ENCODE peak calls at places on chromosomes 3 and 15, in five cellular contexts. J is IMR-90, H is fibroblast of lung, Z is GM23338, S is GM23248. X is an unnamed sample.

GRCh38 chr15:88590771-88591170 is 30.4 kb upstream of the AEN start:
- DNase-seq in J (no peak), H (no peak), Z (no peak), S (no peak), X (no peak)

GRCh38 chr3:196609343-196609775 is 30.1 kb upstream of the NRROS start:
- DNase-seq in J (peak; percentile 63), H (peak; percentile 63), Z (peak; percentile 96), S (peak; percentile 87), X (peak; percentile 92)

GRCh38 chr3:105786241-105786640 is 82.6 kb downstream of the CBLB start:
- DNase-seq in J (no peak), H (no peak), Z (no peak), S (no peak), X (no peak)

GRCh38 chr3:67920969-67921368 is 266.6 kb upstream of the SUCLG2 start:
- DNase-seq in J (no peak), H (no peak), Z (no peak), S (no peak), X (no peak)

GRCh38 chr3:86563358-86563970 is 427.5 kb downstream of the VGLL3 start:
- DNase-seq in J (peak; percentile 47), H (peak; percentile 30), Z (peak; percentile 88), S (peak; percentile 67), X (peak; percentile 59)

GRCh38 chr3:161586836-161587235 is 90.2 kb downstream of the OTOL1 start:
- DNase-seq in J (no peak), H (no peak), Z (no peak), S (no peak), X (no peak)

GRCh38 chr15:101437209-101437608 is 52.3 kb downstream of the PCSK6 start:
- DNase-seq in J (no peak), H (no peak), Z (no peak), S (no peak), X (no peak)

GRCh38 chr15:90902996-90903732 is at the start of gene MAN2A2:
- DNase-seq in J (peak; percentile 39), H (peak; percentile 55), Z (peak; percentile 70), S (peak; percentile 79), X (peak; percentile 55)

GRCh38 chr15:100863406-100864198 is 16.0 kb upstream of the ALDH1A3 start:
- DNase-seq in J (peak; percentile 90), H (peak; percentile 70), Z (no peak), S (peak; percentile 32), X (no peak)

GRCh38 chr3:64293121-64293520 is 67.9 kb upstream of the PRICKLE2 start:
- DNase-seq in J (no peak), H (no peak), Z (no peak), S (no peak), X (no peak)

GRCh38 chr3:23859839-23860382 is 54.2 kb downstream of the UBE2E1 start:
- DNase-seq in J (no peak), H (no peak), Z (no peak), S (no peak), X (no peak)

GRCh38 chr15:87756072-87756471 is 500.5 kb downstream of the NTRK3 start:
- DNase-seq in J (no peak), H (no peak), Z (no peak), S (no peak), X (no peak)

GRCh38 chr3:196740476-196741400 is 1.1 kb downstream of the PAK2 start:
- DNase-seq in J (peak; percentile 56), H (peak; percentile 54), Z (peak; percentile 73), S (peak; percentile 88), X (peak; percentile 47)

GRCh38 chr15:76776480-76776879 is 128.7 kb downstream of the SCAPER start:
- DNase-seq in J (no peak), H (no peak), Z (no peak), S (no peak), X (no peak)

GRCh38 chr15:57703387-57703786 is 3.1 kb upstream of the POLR2M start:
- DNase-seq in J (no peak), H (peak; percentile 61), Z (no peak), S (no peak), X (no peak)

GRCh38 chr15:75902129-75902557 is 1.5 kb upstream of the FBXO22 start:
- DNase-seq in J (no peak), H (no peak), Z (peak; percentile 97), S (no peak), X (no peak)

GRCh38 chr3:170367797-170368196 is 10.3 kb downstream of the SKIL start:
- DNase-seq in J (no peak), H (no peak), Z (no peak), S (no peak), X (peak; percentile 51)
- H3K4me3 ChIP-seq in J (no peak overlapping the region), H (no peak overlapping the region), Z (peak overlapping the region; percentile 92), S (no peak overlapping the region), X (peak overlapping the region; percentile 69)

GRCh38 chr3:112672716-112673506 is 32.0 kb upstream of the CCDC80 start:
- DNase-seq in J (no peak), H (no peak), Z (no peak), S (no peak), X (no peak)
- H3K4me1 ChIP-seq in J (peaks cover 30% of the 10 kb centered on the region), H (peaks cover 22% of the 10 kb centered on the region), Z (peaks cover 13% of the 10 kb centered on the region), S (peaks cover 70% of the 10 kb centered on the region), X (peaks cover 11% of the 10 kb centered on the region)

DNA sequence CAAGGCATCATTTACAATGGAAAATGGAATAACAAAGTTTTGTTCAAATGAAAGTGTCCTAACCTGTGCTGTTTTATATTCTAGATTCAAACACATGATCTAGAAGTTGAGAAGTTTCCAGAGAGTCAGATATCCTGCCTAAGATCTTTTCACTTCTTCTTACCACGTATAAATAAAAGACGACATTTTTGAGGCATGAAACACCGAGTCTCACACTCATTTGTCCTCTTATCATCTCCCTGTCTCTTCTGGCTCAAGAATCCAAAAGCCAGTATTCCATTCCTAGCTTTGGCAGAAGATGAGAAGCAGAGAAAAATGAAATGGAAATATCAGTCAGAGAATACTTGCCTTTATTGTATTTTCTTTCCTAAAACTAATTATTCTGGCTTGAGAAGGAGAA is 738.6 kb upstream of the NR2F2 start:
- DNase-seq in J (no peak), H (peak; percentile 66), Z (no peak), S (no peak), X (no peak)
- H2AFZ ChIP-seq in J (no peak overlapping the region), H (no peak overlapping the region), Z (no peak overlapping the region), S (no peak overlapping the region), X (no peak overlapping the region)

GRCh38 chr3:10470120-10470665 is 35.2 kb downstream of the ATP2B2 start:
- DNase-seq in J (no peak), H (no peak), Z (no peak), S (no peak), X (no peak)
- H3K4me3 ChIP-seq in J (no peak overlapping the region), H (no peak overlapping the region), Z (no peak overlapping the region), S (no peak overlapping the region), X (no peak overlapping the region)

GRCh38 chr3:152234657-152235375 is 33.9 kb upstream of the MBNL1 start:
- DNase-seq in J (no peak), H (no peak), Z (no peak), S (no peak), X (no peak)
- H3K4me1 ChIP-seq in J (peaks cover 6% of the 10 kb centered on the region), H (no peaks in the 10 kb centered on the region), Z (no peaks in the 10 kb centered on the region), S (peaks cover 13% of the 10 kb centered on the region), X (peaks cover 6% of the 10 kb centered on the region)